ENCODE peak calls at places on chromosome 13, in six cellular contexts. One of them, this sample, is unnamed.

GRCh38 chr13:57557979-57558529 is 73.5 kb upstream of the PCDH17 start:
- DNase-seq in PC-9: no peak
- DNase-seq in kidney glomerular epithelial cell: no peak
- DNase-seq in fibroblast of lung: peak
- DNase-seq in adrenal gland: no peak
- DNase-seq in esophagus squamous epithelium: no peak
- DNase-seq in this sample: no peak

GRCh38 chr13:110306960-110307696 is at the start of the genes COL4A1 and COL4A2:
- DNase-seq in PC-9: no peak
- DNase-seq in kidney glomerular epithelial cell: peak
- DNase-seq in fibroblast of lung: peak
- DNase-seq in adrenal gland: peak
- DNase-seq in esophagus squamous epithelium: no peak
- DNase-seq in this sample: no peak

GRCh38 chr13:92346046-92346445 is 880.6 kb upstream of the GPC6 start:
- DNase-seq in PC-9: no peak
- DNase-seq in kidney glomerular epithelial cell: no peak
- DNase-seq in fibroblast of lung: peak
- DNase-seq in adrenal gland: no peak
- DNase-seq in esophagus squamous epithelium: no peak
- DNase-seq in this sample: no peak

GRCh38 chr13:101739382-101740178 is 287.1 kb downstream of the ITGBL1 start:
- DNase-seq in PC-9: no peak
- DNase-seq in kidney glomerular epithelial cell: peak
- DNase-seq in fibroblast of lung: no peak
- DNase-seq in adrenal gland: no peak
- DNase-seq in esophagus squamous epithelium: no peak
- DNase-seq in this sample: no peak

GRCh38 chr13:56201834-56202233 is 938.9 kb upstream of the PRR20A start:
- DNase-seq in PC-9: no peak
- DNase-seq in kidney glomerular epithelial cell: no peak
- DNase-seq in fibroblast of lung: no peak
- DNase-seq in adrenal gland: no peak
- DNase-seq in esophagus squamous epithelium: no peak
- DNase-seq in this sample: no peak

GRCh38 chr13:32537580-32538233 is 888 bp downstream of the N4BP2L2 start:
- DNase-seq in PC-9: peak
- DNase-seq in kidney glomerular epithelial cell: no peak
- DNase-seq in fibroblast of lung: peak
- DNase-seq in adrenal gland: peak
- DNase-seq in esophagus squamous epithelium: no peak
- DNase-seq in this sample: no peak

GRCh38 chr13:29749401-29750177 is 100.8 kb downstream of the UBL3 start:
- DNase-seq in PC-9: no peak
- DNase-seq in kidney glomerular epithelial cell: peak
- DNase-seq in fibroblast of lung: peak
- DNase-seq in adrenal gland: no peak
- DNase-seq in esophagus squamous epithelium: no peak
- DNase-seq in this sample: peak

GRCh38 chr13:27079421-27079958 is 92.1 kb downstream of the USP12 start:
- DNase-seq in PC-9: no peak
- DNase-seq in kidney glomerular epithelial cell: peak
- DNase-seq in fibroblast of lung: peak
- DNase-seq in adrenal gland: no peak
- DNase-seq in esophagus squamous epithelium: no peak
- DNase-seq in this sample: peak

GRCh38 chr13:19587635-19588300 is 26.4 kb upstream of the TPTE2 start:
- DNase-seq in PC-9: no peak
- DNase-seq in kidney glomerular epithelial cell: peak
- DNase-seq in fibroblast of lung: peak
- DNase-seq in adrenal gland: no peak
- DNase-seq in esophagus squamous epithelium: no peak
- DNase-seq in this sample: peak

GRCh38 chr13:110340812-110341444 is 33.8 kb downstream of the COL4A2 start:
- DNase-seq in PC-9: no peak
- DNase-seq in kidney glomerular epithelial cell: peak
- DNase-seq in fibroblast of lung: peak
- DNase-seq in adrenal gland: peak
- DNase-seq in esophagus squamous epithelium: no peak
- DNase-seq in this sample: no peak

This sample was measured in stromal cell of bone marrow.